ENCODE peak calls at places on chromosomes 11 and 22, in ten cellular contexts. Q is GM23248, D is neural progenitor cell, K is H1, V is neuronal stem cell, L is PC-3, Y is H9, O is mesendoderm, J is IMR-90, H is K562. Z is an unnamed sample.

GRCh38 chr22:42938976-42939375 is 76.0 kb downstream of the PACSIN2 start:
- DNase-seq in D (no peak), K (no peak), Y (no peak), L (no peak), V (no peak), O (no peak), J (no peak), H (no peak), Q (peak), Z (no peak)

GRCh38 chr22:36790648-36791047 is 14.7 kb upstream of the IFT27 start:
- DNase-seq in V (no peak), K (no peak), Q (no peak), D (no peak), J (no peak), L (no peak), Y (no peak), O (peak), H (peak), Z (no peak)

GRCh38 chr22:38401336-38402084 is 53.5 kb downstream of the KCNJ4 start:
- DNase-seq in O (no peak), L (no peak), Q (no peak), D (no peak), V (no peak), H (no peak), Y (peak), K (no peak), J (no peak), Z (no peak)

GRCh38 chr22:38267086-38267485 is 5.7 kb downstream of the TMEM184B start:
- DNase-seq in K (no peak), J (peak), O (no peak), Y (peak), L (no peak), D (no peak), Q (peak), H (peak), V (no peak), Z (no peak)

GRCh38 chr22:17866621-17867020 is 92.4 kb upstream of the BID start:
- DNase-seq in V (no peak), L (no peak), J (no peak), Q (no peak), K (no peak), D (no peak), Y (no peak), O (no peak), H (no peak), Z (no peak)

GRCh38 chr11:44595964-44596381 is 30.5 kb downstream of the CD82 start:
- DNase-seq in D (no peak), L (no peak), O (no peak), Q (peak), J (no peak), K (no peak), H (no peak), Y (no peak), V (no peak), Z (no peak)

GRCh38 chr11:67298786-67299185 is 4.5 kb upstream of the SSH3 start:
- DNase-seq in J (no peak), H (no peak), L (no peak), Y (no peak), Q (no peak), D (no peak), O (no peak), V (no peak), K (no peak), Z (no peak)

GRCh38 chr11:48001438-48002021 is 21.2 kb downstream of the PTPRJ start:
- DNase-seq in Q (peak), V (no peak), H (no peak), Y (no peak), K (no peak), J (peak), O (no peak), D (no peak), L (no peak), Z (no peak)

GRCh38 chr11:568306-569259 is 7.7 kb upstream of the PHRF1 start:
- DNase-seq in J (peak), D (peak), V (peak), L (peak), H (peak), K (peak), Q (peak), Y (peak), O (peak), Z (peak)

GRCh38 chr22:42509548-42509947 is 10.0 kb downstream of the RRP7A start:
- DNase-seq in L (no peak), V (no peak), O (no peak), H (peak), Q (no peak), Y (no peak), J (no peak), K (no peak), D (no peak), Z (no peak)

GRCh38 chr11:83629775-83630174 is 343.6 kb upstream of the CCDC90B start:
- DNase-seq in J (no peak), Y (no peak), D (no peak), H (no peak), O (no peak), Q (no peak), L (no peak), V (no peak), K (no peak), Z (no peak)

GRCh38 chr11:9065614-9066431 is 25.6 kb downstream of the SCUBE2 start:
- DNase-seq in D (no peak), Q (no peak), K (no peak), H (no peak), Y (no peak), O (no peak), L (no peak), J (peak), V (no peak), Z (no peak)
- H3K27ac ChIP-seq in D (no peak), Q (no peak), K (peak), H (no peak), Y (no peak), O (no peak), L (no peak), J (peak), V (no peak), Z (no peak)

GRCh38 chr11:34565417-34566208 is 52.0 kb upstream of the ELF5 start:
- DNase-seq in K (peak), O (peak), J (no peak), L (peak), D (peak), Q (no peak), H (peak), Y (peak), V (no peak), Z (peak)
- H3K4me2 ChIP-seq in K (no peak), O (no peak), J (no peak), L (no peak), D (no peak), Q (no peak), H (no peak), Y (no peak), V (no peak), Z (no peak)

DNA sequence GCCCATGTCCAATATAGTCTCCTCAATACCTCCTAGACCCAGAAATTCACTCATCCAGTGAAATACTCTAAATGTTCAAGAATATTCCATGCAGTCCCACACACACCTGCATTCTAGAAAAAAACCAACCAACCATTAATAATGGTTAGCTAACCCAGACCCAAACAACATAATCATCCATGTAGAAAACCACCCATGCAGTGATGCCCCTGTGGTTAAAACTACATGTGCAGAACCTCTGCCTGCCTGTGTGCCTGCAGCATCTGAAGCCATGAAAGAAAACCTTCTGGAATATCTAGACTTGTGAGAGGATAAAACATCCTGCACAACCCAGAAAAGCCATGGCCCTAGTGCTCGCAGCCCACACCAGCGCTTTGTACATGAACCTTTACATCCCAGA is 47.8 kb downstream of the SLC22A12 start:
- DNase-seq in H (no peak), K (no peak), O (no peak), Q (no peak), D (no peak), L (no peak), J (no peak), Y (no peak), V (no peak), Z (no peak)
- H3K9ac ChIP-seq in H (no peak), K (no peak), O (no peak), Q (no peak), D (no peak), L (no peak), J (no peak), Y (no peak), V (no peak), Z (no peak)

GRCh38 chr11:19226378-19227195 is 14.2 kb downstream of the E2F8 start:
- DNase-seq in D (no peak), Q (no peak), L (no peak), K (no peak), O (no peak), H (no peak), J (no peak), Y (no peak), V (no peak), Z (no peak)
- H3K27ac ChIP-seq in D (no peak), Q (no peak), L (no peak), K (no peak), O (no peak), H (no peak), J (no peak), Y (no peak), V (no peak), Z (no peak)

Z was measured in MM.1S.